ENCODE peak calls at places on chromosomes 4 and X, in seven cellular contexts. S is heart right ventricle, T is breast epithelium, X is brain microvascular endothelial cell, P is cardiac muscle cell, G is GM23248, L is lower lobe of right lung. U is an unnamed sample.
A peak's percentile ranks its signal among the peaks of the same experiment; 100 is the strongest.

GRCh38 chr4:19850909-19851308 is 400.8 kb upstream of the SLIT2 start:
- DNase-seq in P (no peak), T (no peak), X (peak; percentile 97), L (no peak), S (no peak), G (peak; percentile 93), U (no peak)

GRCh38 chr4:166501941-166502382 is 628.9 kb downstream of the TLL1 start:
- DNase-seq in T (no peak), X (peak; percentile 26), G (peak; percentile 7), S (no peak), L (no peak), P (peak; percentile 62), U (peak; percentile 10)

GRCh38 chr4:60089546-60090273 is 1110.4 kb upstream of the ADGRL3 start:
- DNase-seq in T (no peak), L (no peak), X (no peak), G (no peak), P (no peak), S (no peak), U (no peak)

GRCh38 chr4:68249434-68249833 is 3.9 kb upstream of the TMPRSS11B start:
- DNase-seq in S (no peak), G (no peak), X (no peak), L (no peak), T (no peak), P (no peak), U (no peak)

GRCh38 chr4:27490315-27490714 is 629.7 kb downstream of the STIM2 start:
- DNase-seq in L (no peak), G (no peak), T (no peak), S (no peak), X (no peak), P (no peak), U (no peak)

GRCh38 chr4:45453258-45453841 is 670.5 kb downstream of the GABRG1 start:
- DNase-seq in T (no peak), P (peak; percentile 73), S (no peak), X (no peak), L (no peak), G (peak; percentile 71), U (peak; percentile 20)

GRCh38 chrX:14936561-14936960 is 63.3 kb downstream of the MOSPD2 start:
- DNase-seq in S (no peak), T (no peak), L (peak; percentile 35), X (peak; percentile 62), P (no peak), G (peak; percentile 84), U (no peak)

GRCh38 chrX:11341274-11342256 is 48.4 kb downstream of the AMELX start:
- DNase-seq in G (peak; percentile 89), X (peak; percentile 85), L (peak; percentile 63), S (peak; percentile 17), T (no peak), P (no peak), U (no peak)

GRCh38 chr4:103075894-103076776 is at the start of gene SLC9B2:
- DNase-seq in X (peak; percentile 62), G (peak; percentile 86), T (peak; percentile 20), S (peak; percentile 74), P (peak; percentile 69), L (peak; percentile 73), U (peak; percentile 44)

GRCh38 chrX:27350476-27350875 is 112.7 kb downstream of the PPP4R3C start:
- DNase-seq in X (no peak), S (no peak), T (no peak), P (no peak), L (no peak), G (no peak), U (no peak)

GRCh38 chr4:139528377-139529005 is 27.5 kb downstream of the SETD7 start:
- DNase-seq in T (no peak), X (peak; percentile 62), L (no peak), S (peak; percentile 65), P (no peak), G (peak; percentile 92), U (peak; percentile 23)

DNA sequence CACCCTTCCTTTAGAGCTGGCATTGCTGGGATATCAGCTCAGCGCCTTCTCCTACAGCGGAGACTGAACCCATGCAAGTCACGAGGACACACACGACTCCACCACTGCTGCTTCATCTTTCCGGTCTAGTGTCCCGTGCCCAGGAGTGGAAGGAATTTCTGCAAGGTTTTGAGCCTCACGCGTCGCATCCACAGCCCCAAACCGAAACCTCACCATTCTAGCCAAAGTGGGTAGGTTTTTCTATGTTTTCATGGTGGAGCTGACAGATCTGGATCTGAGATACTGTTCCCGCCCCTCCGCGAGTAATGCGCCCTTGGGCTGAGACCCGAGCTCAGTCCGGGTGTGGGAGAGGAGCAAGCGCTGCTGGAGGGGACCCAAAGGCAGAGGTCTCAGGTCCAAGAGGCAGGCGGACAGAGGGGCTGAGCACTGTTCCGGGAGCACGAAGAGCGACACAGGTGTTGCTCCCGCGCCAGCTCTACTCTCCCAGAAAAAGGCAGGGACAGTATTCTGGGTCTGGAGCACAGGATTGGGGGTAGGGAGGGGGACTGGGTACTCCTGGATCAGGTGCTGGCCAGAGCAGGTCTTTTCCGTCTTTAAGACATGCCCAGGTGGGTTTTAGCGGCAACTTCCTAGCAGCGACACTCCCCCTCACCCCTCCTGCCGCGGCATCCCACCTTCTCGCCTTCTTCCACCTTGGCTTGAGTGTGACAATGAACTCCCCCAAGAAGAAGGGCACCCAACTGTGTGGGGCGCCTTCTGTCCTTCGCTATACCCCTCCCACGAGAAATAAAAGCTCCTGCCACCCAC is 1.9 kb downstream of the EPHA5 start:
- DNase-seq in P (peak; percentile 55), T (no peak), G (peak; percentile 33), X (peak; percentile 41), S (no peak), L (no peak), U (no peak)
- H3K4me3 ChIP-seq in P (peak overlapping the region; percentile 20), T (peak overlapping the region; percentile 63), G (peak overlapping the region; percentile 40), X (peak overlapping the region; percentile 74), S (peak overlapping the region; percentile 50), L (peak overlapping the region; percentile 34), U (no peak overlapping the region)

GRCh38 chrX:8274166-8274565 is 103.1 kb upstream of the VCX2 start:
- DNase-seq in S (no peak), P (no peak), G (no peak), X (no peak), L (no peak), T (no peak), U (no peak)

GRCh38 chrX:8272846-8273245 is 101.8 kb upstream of the VCX2 start:
- DNase-seq in X (no peak), T (no peak), L (no peak), G (no peak), P (no peak), S (no peak), U (no peak)

GRCh38 chrX:8279323-8279722 is 108.3 kb upstream of the VCX2 start:
- DNase-seq in S (no peak), G (no peak), X (no peak), T (no peak), L (no peak), P (no peak), U (no peak)

GRCh38 chrX:8273451-8273894 is 102.4 kb upstream of the VCX2 start:
- DNase-seq in P (no peak), X (peak; percentile 61), G (no peak), S (no peak), T (no peak), L (no peak), U (no peak)
- H3K4me3 ChIP-seq in P (no peak overlapping the region), X (no peak overlapping the region), G (no peak overlapping the region), S (no peak overlapping the region), T (no peak overlapping the region), L (no peak overlapping the region), U (no peak overlapping the region)

GRCh38 chr4:168604496-168605373 is 107.9 kb downstream of the PALLD start:
- DNase-seq in T (peak; percentile 62), S (no peak), L (no peak), X (peak; percentile 87), P (no peak), G (peak; percentile 94), U (no peak)
- H3K4me3 ChIP-seq in T (no peak overlapping the region), S (no peak overlapping the region), L (no peak overlapping the region), X (no peak overlapping the region), P (no peak overlapping the region), G (peak overlapping the region; percentile 18), U (no peak overlapping the region)

GRCh38 chr4:26425953-26426352 is 64.3 kb downstream of the CCKAR start:
- DNase-seq in G (no peak), X (no peak), S (no peak), L (no peak), T (no peak), P (no peak), U (no peak)

GRCh38 chr4:26424838-26425237 is 65.4 kb downstream of the CCKAR start:
- DNase-seq in P (no peak), L (no peak), X (no peak), T (no peak), S (no peak), G (peak; percentile 21), U (no peak)

GRCh38 chr4:26431461-26432165 is 58.7 kb downstream of the CCKAR start:
- DNase-seq in X (no peak), S (no peak), L (no peak), T (no peak), G (no peak), P (no peak), U (no peak)

GRCh38 chr4:26424143-26424542 is 66.1 kb downstream of the CCKAR start:
- DNase-seq in X (no peak), T (no peak), G (no peak), S (no peak), L (no peak), P (no peak), U (no peak)

GRCh38 chr4:26426892-26427291 is 63.4 kb downstream of the CCKAR start:
- DNase-seq in S (no peak), X (no peak), P (no peak), G (no peak), T (no peak), L (no peak), U (no peak)
- H3K4me3 ChIP-seq in S (no peak overlapping the region), X (no peak overlapping the region), P (no peak overlapping the region), G (no peak overlapping the region), T (no peak overlapping the region), L (no peak overlapping the region), U (no peak overlapping the region)

DNA sequence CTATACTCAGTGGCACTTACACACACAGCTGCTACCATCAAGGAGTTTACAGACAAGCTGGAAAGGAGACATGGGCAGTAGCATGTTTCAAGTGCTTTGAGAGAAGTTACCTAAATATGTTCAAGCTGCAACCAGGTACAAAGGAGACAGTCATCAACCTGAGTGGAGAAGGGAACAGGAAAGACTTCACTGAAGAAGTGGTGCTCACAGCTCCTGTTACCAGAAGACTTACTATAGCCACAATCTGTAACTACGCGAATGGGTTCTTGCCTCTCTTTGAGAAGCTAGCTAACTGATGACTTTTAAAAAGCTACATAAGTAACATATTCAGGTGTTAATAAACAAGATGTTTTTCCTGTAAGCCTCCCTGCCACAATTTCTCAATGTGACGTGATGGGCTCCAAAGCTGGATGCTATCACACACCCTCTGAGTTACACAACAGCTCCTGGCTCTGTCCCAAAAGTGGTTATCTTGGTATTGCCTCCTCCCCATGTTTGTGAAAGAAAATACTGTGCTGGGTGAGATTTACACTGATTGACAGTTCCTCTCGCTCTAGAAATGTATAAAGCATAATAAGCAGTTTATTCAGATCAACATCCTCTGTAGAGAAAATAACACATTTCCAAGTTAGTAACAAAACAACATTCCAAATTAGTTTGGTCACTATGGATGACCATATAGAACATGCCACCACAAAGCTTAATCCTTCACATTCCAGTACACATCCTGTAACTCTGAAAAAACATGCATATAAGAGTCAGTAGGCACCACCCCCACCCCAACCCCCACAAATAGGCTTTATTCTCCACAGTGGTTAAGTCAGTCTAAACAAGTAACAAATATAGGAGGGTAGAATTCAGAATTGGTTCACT is 81.8 kb downstream of the FRYL start:
- DNase-seq in P (peak; percentile 28), L (no peak), X (peak; percentile 93), S (no peak), G (peak; percentile 85), T (no peak), U (no peak)
- H3K4me3 ChIP-seq in P (no peak overlapping the region), L (no peak overlapping the region), X (no peak overlapping the region), S (no peak overlapping the region), G (peak overlapping the region; percentile 48), T (no peak overlapping the region), U (no peak overlapping the region)

GRCh38 chr4:181550381-181550780 is 692.8 kb upstream of the TENM3 start:
- DNase-seq in P (no peak), T (no peak), L (no peak), S (no peak), G (no peak), X (no peak), U (no peak)
- H3K4me3 ChIP-seq in P (no peak overlapping the region), T (no peak overlapping the region), L (no peak overlapping the region), S (no peak overlapping the region), G (no peak overlapping the region), X (no peak overlapping the region), U (no peak overlapping the region)

U was measured in Jurkat, Clone E6-1.